ENCODE peak calls at places on chromosomes 5 and 9, in ten cellular contexts. One of them, this sample, is unnamed.

GRCh38 chr9:137761032-137761431 is 116.5 kb upstream of the CACNA1B start:
- DNase-seq in WTC11: no peak
- DNase-seq in G401: no peak
- DNase-seq in NB4: no peak
- DNase-seq in AG08395: no peak
- DNase-seq in glutamatergic neuron: no peak
- DNase-seq in islet precursor cell: no peak
- DNase-seq in fibroblast of lung: no peak
- DNase-seq in stimulated activated naive CD4-positive, alpha-beta T cell: no peak
- DNase-seq in epithelial cell of esophagus: no peak
- DNase-seq in this sample: no peak

GRCh38 chr5:140114341-140115185 is 654 bp downstream of the PURA start:
- DNase-seq in islet precursor cell: peak; percentile 86
- DNase-seq in AG08395: peak; percentile 33
- DNase-seq in NB4: peak; percentile 77
- DNase-seq in glutamatergic neuron: peak; percentile 68
- DNase-seq in epithelial cell of esophagus: peak; percentile 60
- DNase-seq in fibroblast of lung: peak; percentile 69
- DNase-seq in stimulated activated naive CD4-positive, alpha-beta T cell: peak; percentile 73
- DNase-seq in WTC11: peak; percentile 57
- DNase-seq in G401: peak; percentile 53
- DNase-seq in this sample: peak; percentile 39

GRCh38 chr5:165559645-165560044 is 2054.2 kb downstream of the MAT2B start:
- DNase-seq in epithelial cell of esophagus: no peak
- DNase-seq in G401: no peak
- DNase-seq in islet precursor cell: no peak
- DNase-seq in NB4: peak; percentile 93
- DNase-seq in stimulated activated naive CD4-positive, alpha-beta T cell: no peak
- DNase-seq in glutamatergic neuron: no peak
- DNase-seq in WTC11: no peak
- DNase-seq in fibroblast of lung: no peak
- DNase-seq in AG08395: no peak
- DNase-seq in this sample: no peak

GRCh38 chr9:83665576-83666200 is 42.1 kb downstream of the UBQLN1 start:
- DNase-seq in glutamatergic neuron: no peak
- DNase-seq in fibroblast of lung: no peak
- DNase-seq in G401: no peak
- DNase-seq in AG08395: no peak
- DNase-seq in NB4: peak; percentile 38
- DNase-seq in epithelial cell of esophagus: no peak
- DNase-seq in islet precursor cell: no peak
- DNase-seq in stimulated activated naive CD4-positive, alpha-beta T cell: no peak
- DNase-seq in WTC11: no peak
- DNase-seq in this sample: no peak

GRCh38 chr9:136001231-136001630 is 40.1 kb upstream of the UBAC1 start:
- DNase-seq in WTC11: no peak
- DNase-seq in NB4: no peak
- DNase-seq in stimulated activated naive CD4-positive, alpha-beta T cell: no peak
- DNase-seq in AG08395: no peak
- DNase-seq in glutamatergic neuron: no peak
- DNase-seq in fibroblast of lung: no peak
- DNase-seq in G401: no peak
- DNase-seq in islet precursor cell: peak; percentile 72
- DNase-seq in epithelial cell of esophagus: no peak
- DNase-seq in this sample: no peak

GRCh38 chr5:137296213-137296702 is 202.9 kb downstream of the SPOCK1 start:
- DNase-seq in glutamatergic neuron: no peak
- DNase-seq in islet precursor cell: no peak
- DNase-seq in G401: peak; percentile 69
- DNase-seq in AG08395: no peak
- DNase-seq in NB4: no peak
- DNase-seq in fibroblast of lung: peak; percentile 89
- DNase-seq in epithelial cell of esophagus: no peak
- DNase-seq in stimulated activated naive CD4-positive, alpha-beta T cell: no peak
- DNase-seq in WTC11: no peak
- DNase-seq in this sample: no peak

GRCh38 chr9:127445851-127446719 is 5.1 kb downstream of the RPL12 start:
- DNase-seq in WTC11: no peak
- DNase-seq in NB4: peak; percentile 56
- DNase-seq in epithelial cell of esophagus: no peak
- DNase-seq in glutamatergic neuron: no peak
- DNase-seq in fibroblast of lung: no peak
- DNase-seq in islet precursor cell: no peak
- DNase-seq in AG08395: no peak
- DNase-seq in stimulated activated naive CD4-positive, alpha-beta T cell: no peak
- DNase-seq in G401: peak; percentile 24
- DNase-seq in this sample: no peak

GRCh38 chr9:125747053-125747764 is at the start of gene PBX3:
- DNase-seq in glutamatergic neuron: peak; percentile 70
- DNase-seq in NB4: peak; percentile 63
- DNase-seq in WTC11: peak; percentile 47
- DNase-seq in AG08395: peak; percentile 35
- DNase-seq in epithelial cell of esophagus: peak; percentile 51
- DNase-seq in islet precursor cell: peak; percentile 66
- DNase-seq in stimulated activated naive CD4-positive, alpha-beta T cell: peak; percentile 64
- DNase-seq in G401: no peak
- DNase-seq in fibroblast of lung: peak; percentile 45
- DNase-seq in this sample: peak; percentile 68

GRCh38 chr9:73059304-73059703 is 92.4 kb upstream of the ANXA1 start:
- DNase-seq in stimulated activated naive CD4-positive, alpha-beta T cell: no peak
- DNase-seq in G401: no peak
- DNase-seq in NB4: no peak
- DNase-seq in islet precursor cell: no peak
- DNase-seq in epithelial cell of esophagus: no peak
- DNase-seq in glutamatergic neuron: peak; percentile 30
- DNase-seq in fibroblast of lung: no peak
- DNase-seq in AG08395: no peak
- DNase-seq in WTC11: no peak
- DNase-seq in this sample: no peak

GRCh38 chr5:133565993-133566392 is 46.3 kb downstream of the FSTL4 start:
- DNase-seq in stimulated activated naive CD4-positive, alpha-beta T cell: peak; percentile 7
- DNase-seq in islet precursor cell: no peak
- DNase-seq in fibroblast of lung: peak; percentile 14
- DNase-seq in NB4: peak; percentile 28
- DNase-seq in G401: no peak
- DNase-seq in glutamatergic neuron: no peak
- DNase-seq in AG08395: peak; percentile 26
- DNase-seq in WTC11: peak; percentile 56
- DNase-seq in epithelial cell of esophagus: peak; percentile 59
- DNase-seq in this sample: no peak

GRCh38 chr5:140556438-140556837 is 835 bp downstream of the SRA1 start:
- DNase-seq in epithelial cell of esophagus: no peak
- DNase-seq in islet precursor cell: no peak
- DNase-seq in fibroblast of lung: peak; percentile 62
- DNase-seq in glutamatergic neuron: no peak
- DNase-seq in AG08395: no peak
- DNase-seq in WTC11: no peak
- DNase-seq in G401: no peak
- DNase-seq in stimulated activated naive CD4-positive, alpha-beta T cell: no peak
- DNase-seq in NB4: peak; percentile 59
- DNase-seq in this sample: no peak

GRCh38 chr5:54593809-54594208 is 76.2 kb downstream of the SNX18 start:
- DNase-seq in G401: no peak
- DNase-seq in stimulated activated naive CD4-positive, alpha-beta T cell: no peak
- DNase-seq in WTC11: no peak
- DNase-seq in islet precursor cell: no peak
- DNase-seq in fibroblast of lung: no peak
- DNase-seq in AG08395: no peak
- DNase-seq in NB4: no peak
- DNase-seq in epithelial cell of esophagus: no peak
- DNase-seq in glutamatergic neuron: no peak
- DNase-seq in this sample: no peak

GRCh38 chr5:5270958-5271605 is 131.0 kb downstream of the ADAMTS16 start:
- DNase-seq in G401: peak; percentile 87
- DNase-seq in WTC11: peak; percentile 74
- DNase-seq in fibroblast of lung: peak; percentile 96
- DNase-seq in stimulated activated naive CD4-positive, alpha-beta T cell: no peak
- DNase-seq in islet precursor cell: peak; percentile 90
- DNase-seq in NB4: no peak
- DNase-seq in epithelial cell of esophagus: peak; percentile 95
- DNase-seq in glutamatergic neuron: peak; percentile 28
- DNase-seq in AG08395: peak; percentile 81
- DNase-seq in this sample: peak; percentile 39

GRCh38 chr9:82538634-82539033 is 524.3 kb downstream of the RASEF start:
- DNase-seq in fibroblast of lung: peak; percentile 74
- DNase-seq in glutamatergic neuron: no peak
- DNase-seq in NB4: no peak
- DNase-seq in islet precursor cell: no peak
- DNase-seq in stimulated activated naive CD4-positive, alpha-beta T cell: no peak
- DNase-seq in WTC11: no peak
- DNase-seq in AG08395: no peak
- DNase-seq in G401: no peak
- DNase-seq in epithelial cell of esophagus: no peak
- DNase-seq in this sample: no peak

GRCh38 chr5:170159101-170159698 is 53.5 kb downstream of the FOXI1 start:
- DNase-seq in WTC11: no peak
- DNase-seq in islet precursor cell: peak; percentile 44
- DNase-seq in epithelial cell of esophagus: peak; percentile 68
- DNase-seq in G401: no peak
- DNase-seq in NB4: no peak
- DNase-seq in AG08395: peak; percentile 95
- DNase-seq in fibroblast of lung: peak; percentile 82
- DNase-seq in glutamatergic neuron: no peak
- DNase-seq in stimulated activated naive CD4-positive, alpha-beta T cell: no peak
- DNase-seq in this sample: peak; percentile 20

This sample was measured in AG08396.